ENCODE peak calls at places on chromosomes 13 and 19, in five cellular contexts. U is A673, Q is fibroblast of pulmonary artery, R is choroid plexus epithelial cell, B is AG10803. L is an unnamed sample.

GRCh38 chr13:46150134-46150693 is 31.8 kb downstream of the LCP1 start:
- DNase-seq in U (no peak), R (no peak), B (no peak), Q (no peak), L (no peak)

GRCh38 chr19:48405850-48406249 is 12.4 kb downstream of the GRIN2D start:
- DNase-seq in U (no peak), Q (no peak), R (no peak), B (no peak), L (no peak)

GRCh38 chr13:81480634-81481033 is 1139.7 kb upstream of the SPRY2 start:
- DNase-seq in Q (no peak), B (no peak), R (peak; percentile 13), U (peak; percentile 2), L (no peak)

GRCh38 chr13:28297341-28297740 is 159.0 kb downstream of the PAN3 start:
- DNase-seq in B (peak; percentile 36), Q (no peak), R (peak; percentile 75), U (peak; percentile 44), L (no peak)

GRCh38 chr13:50130686-50131051 is 115.4 kb downstream of the KCNRG start:
- DNase-seq in R (peak; percentile 60), B (peak; percentile 58), Q (peak; percentile 69), U (no peak), L (no peak)

GRCh38 chr13:66618702-66619101 is 611.4 kb downstream of the PCDH9 start:
- DNase-seq in B (peak; percentile 31), R (peak; percentile 76), Q (peak; percentile 73), U (peak; percentile 44), L (peak; percentile 14)

GRCh38 chr13:111972261-111972780 is 94.6 kb upstream of the SOX1 start:
- DNase-seq in U (no peak), B (no peak), R (no peak), Q (no peak), L (no peak)

GRCh38 chr19:6963937-6964336 is 57.3 kb downstream of the MBD3L2B start:
- DNase-seq in B (no peak), Q (no peak), U (peak; percentile 39), R (no peak), L (no peak)

GRCh38 chr19:13530720-13531119 is 24.4 kb upstream of the CACNA1A start:
- DNase-seq in R (no peak), Q (no peak), B (no peak), U (no peak), L (no peak)

GRCh38 chr19:30449673-30450072 is 77.5 kb downstream of the ZNF536 start:
- DNase-seq in Q (no peak), R (peak; percentile 1), B (peak; percentile 13), U (no peak), L (no peak)

GRCh38 chr13:91185294-91185863 is 162.1 kb upstream of the MIR17HG start:
- DNase-seq in B (no peak), U (peak; percentile 31), R (peak; percentile 53), Q (peak; percentile 46), L (no peak)

GRCh38 chr13:95447766-95448165 is 104.8 kb upstream of the CLDN10 start:
- DNase-seq in Q (no peak), B (no peak), U (no peak), R (no peak), L (no peak)

GRCh38 chr19:1363599-1363998 is 20.1 kb upstream of the NDUFS7 start:
- DNase-seq in Q (no peak), B (no peak), U (no peak), R (no peak), L (no peak)

GRCh38 chr13:97875218-97875617 is 78.3 kb upstream of the IPO5 start:
- DNase-seq in B (no peak), U (no peak), R (no peak), Q (no peak), L (no peak)
- TF ChIP-seq CTCF in B (no peak), U (no peak), R (no peak), Q (no peak), L (no peak)

GRCh38 chr19:47391510-47392223 is 27.7 kb downstream of the MEIS3 start:
- DNase-seq in U (peak; percentile 77), B (peak; percentile 64), Q (peak; percentile 79), R (peak; percentile 80), L (peak; percentile 3)
- TF ChIP-seq CTCF in U (peak; percentile 90), B (peak; percentile 93), Q (peak; percentile 94), R (peak; percentile 94), L (peak; percentile 60)

GRCh38 chr19:19404879-19405860 is at the start of gene GATAD2A:
- DNase-seq in Q (peak; percentile 93), R (peak; percentile 93), B (peak; percentile 94), U (peak; percentile 90), L (peak; percentile 30)

GRCh38 chr19:19403373-19403901 is 2.0 kb upstream of the GATAD2A start:
- DNase-seq in Q (no peak), B (peak; percentile 59), U (peak; percentile 37), R (peak; percentile 27), L (no peak)

GRCh38 chr19:19402656-19403372 is 2.7 kb upstream of the GATAD2A start:
- DNase-seq in Q (peak; percentile 52), U (no peak), B (peak; percentile 72), R (peak; percentile 46), L (no peak)

DNA sequence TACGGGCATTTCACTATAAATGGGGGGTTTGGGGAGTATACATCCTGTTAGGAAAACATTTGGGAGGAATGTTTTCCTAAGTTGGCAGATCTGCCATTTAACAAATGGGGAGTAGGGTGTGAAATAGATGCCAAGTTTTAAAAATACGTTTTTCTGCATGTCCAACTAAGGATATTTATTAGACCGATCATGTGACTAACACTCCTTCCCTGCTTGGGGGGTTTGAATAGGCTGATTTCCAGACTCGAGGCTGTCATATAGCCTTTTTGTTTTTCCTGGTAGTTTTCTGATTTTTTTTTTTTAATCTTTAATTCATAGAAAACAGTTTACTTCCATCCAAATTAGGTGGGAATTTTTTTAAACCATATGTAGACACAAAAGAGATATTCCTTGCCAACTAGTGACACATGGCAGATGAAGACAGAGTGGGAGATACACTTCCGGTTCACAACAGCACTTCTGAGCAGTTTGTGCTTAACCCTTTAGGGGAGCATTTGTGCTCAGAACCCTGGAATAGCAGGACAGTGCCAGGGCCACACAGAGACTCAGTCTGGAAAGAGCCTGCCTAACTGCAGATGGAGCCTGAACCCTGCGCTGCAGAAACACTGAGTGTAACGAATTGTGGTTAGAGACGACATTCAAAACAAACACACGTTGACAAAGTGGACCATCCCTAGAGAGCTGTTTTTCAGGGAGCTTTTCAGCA is 5.6 kb upstream of the GATAD2A start:
- DNase-seq in U (peak; percentile 59), Q (peak; percentile 65), R (peak; percentile 56), B (peak; percentile 55), L (no peak)
- TF ChIP-seq CTCF in U (no peak), Q (no peak), R (peak; percentile 22), B (no peak), L (no peak)

GRCh38 chr13:98540476-98540875 is 36.4 kb downstream of the STK24 start:
- DNase-seq in B (no peak), U (no peak), Q (no peak), R (no peak), L (no peak)

GRCh38 chr13:98543380-98544104 is 33.4 kb downstream of the STK24 start:
- DNase-seq in R (no peak), U (no peak), Q (no peak), B (no peak), L (no peak)

GRCh38 chr13:98542568-98543379 is 34.1 kb downstream of the STK24 start:
- DNase-seq in R (no peak), U (peak; percentile 23), B (no peak), Q (no peak), L (no peak)

GRCh38 chr13:98541211-98541610 is 35.7 kb downstream of the STK24 start:
- DNase-seq in U (no peak), R (peak; percentile 26), Q (no peak), B (peak; percentile 61), L (no peak)

DNA sequence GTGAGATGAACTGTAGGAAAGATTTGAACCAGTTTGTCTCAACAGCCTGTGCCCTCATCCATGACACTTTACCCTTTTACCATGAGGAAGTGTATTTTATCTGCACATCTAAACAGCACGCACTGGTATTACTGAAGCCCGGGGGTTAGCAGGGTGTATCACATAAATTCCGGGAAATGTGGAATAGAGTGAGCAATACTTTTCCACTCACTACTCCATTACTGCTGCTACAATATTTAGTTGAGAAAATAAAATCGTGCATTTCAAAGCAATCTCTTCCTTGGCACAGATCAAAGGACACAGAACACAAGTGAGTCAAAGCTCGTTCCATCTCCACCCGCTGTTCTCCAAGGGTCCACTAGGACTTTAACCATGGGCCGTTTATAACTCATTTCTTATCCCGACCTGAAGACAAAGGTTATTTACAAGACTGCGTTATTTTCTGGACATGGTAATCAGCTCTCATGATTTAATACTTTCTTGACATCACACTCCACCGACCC is 35.2 kb downstream of the STK24 start:
- DNase-seq in U (no peak), R (no peak), B (no peak), Q (no peak), L (no peak)
- TF ChIP-seq CTCF in U (no peak), R (no peak), B (peak; percentile 25), Q (no peak), L (no peak)

DNA sequence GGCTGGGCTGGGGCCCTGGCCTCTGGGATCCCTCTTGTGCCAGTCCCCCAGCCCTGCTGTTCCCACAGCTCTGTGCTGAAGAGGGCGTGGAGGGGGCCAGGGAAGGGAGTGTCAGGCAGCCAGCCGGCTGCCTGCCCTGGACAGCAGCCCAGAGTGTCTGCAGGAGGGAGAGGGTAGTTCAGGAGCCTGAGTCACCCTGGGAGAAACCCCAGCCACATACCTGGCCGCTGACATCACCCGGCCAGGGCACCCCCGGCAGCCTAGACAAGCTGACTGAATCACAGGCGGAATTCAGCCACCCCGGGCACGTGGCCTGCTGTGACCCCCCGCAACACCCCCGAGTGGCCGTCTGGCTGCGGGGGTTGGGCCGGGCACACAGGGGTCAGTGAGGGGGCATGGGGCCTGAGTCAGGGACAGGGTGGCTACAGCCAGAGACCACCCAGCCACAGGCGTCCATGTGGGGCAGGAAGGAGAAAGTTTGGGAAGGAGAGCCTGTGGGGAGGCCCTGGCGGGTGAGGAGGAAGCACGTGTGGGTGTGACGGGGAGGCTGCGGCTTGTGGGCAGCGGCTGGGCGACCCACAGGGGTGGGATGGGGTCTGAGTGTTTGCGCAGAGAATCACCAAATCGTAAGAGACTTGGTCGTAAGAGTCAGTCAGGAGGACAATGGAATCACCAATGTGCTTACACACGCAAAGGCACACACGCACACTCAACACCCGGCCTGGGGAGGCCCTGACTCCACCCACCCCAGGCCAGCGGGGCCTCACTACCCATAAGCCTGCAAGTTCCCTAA is 11.9 kb upstream of the FOSB start:
- DNase-seq in U (peak; percentile 63), Q (peak; percentile 99), R (peak; percentile 99), B (peak; percentile 99), L (no peak)
- TF ChIP-seq CTCF in U (no peak), Q (no peak), R (no peak), B (no peak), L (no peak)

DNA sequence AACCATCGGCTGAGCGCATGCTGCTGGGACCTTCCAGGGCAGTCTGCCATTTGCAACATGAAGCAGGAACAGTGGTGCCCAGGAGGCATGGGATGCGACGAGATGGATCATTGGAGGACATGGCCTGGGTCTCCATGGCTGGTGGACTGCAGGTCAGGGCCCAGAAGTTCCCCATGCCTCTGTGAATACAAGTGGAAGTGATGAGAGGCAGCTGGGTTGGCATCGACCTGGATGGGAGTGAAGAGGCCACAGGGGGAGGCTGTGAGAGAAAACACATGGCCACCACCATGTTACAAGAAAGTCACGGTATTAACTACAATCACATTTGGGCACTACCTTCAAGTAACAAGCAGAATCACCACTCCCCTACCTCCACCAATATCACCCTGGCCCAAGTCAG is 262.0 kb downstream of the FOXO1 start:
- DNase-seq in Q (no peak), R (no peak), B (no peak), U (no peak), L (no peak)
- TF ChIP-seq CTCF in Q (no peak), R (no peak), B (no peak), U (no peak), L (no peak)